ENCODE peak calls at places on chromosomes 16 and 17, in seven cellular contexts. One of them, this sample, is unnamed.

GRCh38 chr16:79751785-79752184 is 151.2 kb upstream of the MAF start:
- DNase-seq in WTC11: no peak
- DNase-seq in cardiac fibroblast: peak
- DNase-seq in colonic mucosa: peak
- DNase-seq in lung: peak
- DNase-seq in bronchial epithelial cell: peak
- DNase-seq in stomach: no peak
- DNase-seq in this sample: no peak

GRCh38 chr17:69555056-69555455 is 140.6 kb downstream of the MAP2K6 start:
- DNase-seq in lung: no peak
- DNase-seq in stomach: no peak
- DNase-seq in colonic mucosa: no peak
- DNase-seq in bronchial epithelial cell: peak
- DNase-seq in WTC11: no peak
- DNase-seq in cardiac fibroblast: no peak
- DNase-seq in this sample: no peak

GRCh38 chr17:39094607-39095308 is 56.7 kb downstream of the PLXDC1 start:
- DNase-seq in WTC11: no peak
- DNase-seq in cardiac fibroblast: no peak
- DNase-seq in bronchial epithelial cell: no peak
- DNase-seq in lung: no peak
- DNase-seq in stomach: no peak
- DNase-seq in colonic mucosa: no peak
- DNase-seq in this sample: no peak

GRCh38 chr16:53045554-53046250 is 7.0 kb downstream of the CHD9NB start:
- DNase-seq in WTC11: no peak
- DNase-seq in bronchial epithelial cell: no peak
- DNase-seq in lung: no peak
- DNase-seq in stomach: peak
- DNase-seq in colonic mucosa: peak
- DNase-seq in cardiac fibroblast: no peak
- DNase-seq in this sample: no peak

GRCh38 chr16:89791278-89791995 is 25.0 kb downstream of the FANCA start:
- DNase-seq in bronchial epithelial cell: no peak
- DNase-seq in WTC11: no peak
- DNase-seq in stomach: no peak
- DNase-seq in colonic mucosa: no peak
- DNase-seq in cardiac fibroblast: no peak
- DNase-seq in lung: no peak
- DNase-seq in this sample: no peak

GRCh38 chr16:65123846-65124513 is 2.1 kb upstream of the CDH11 start:
- DNase-seq in cardiac fibroblast: no peak
- DNase-seq in WTC11: no peak
- DNase-seq in stomach: no peak
- DNase-seq in lung: no peak
- DNase-seq in bronchial epithelial cell: no peak
- DNase-seq in colonic mucosa: peak
- DNase-seq in this sample: peak

GRCh38 chr17:58311429-58311894 is 17.1 kb downstream of the TSPOAP1 start:
- DNase-seq in colonic mucosa: no peak
- DNase-seq in WTC11: no peak
- DNase-seq in stomach: no peak
- DNase-seq in lung: no peak
- DNase-seq in cardiac fibroblast: no peak
- DNase-seq in bronchial epithelial cell: no peak
- DNase-seq in this sample: no peak

GRCh38 chr17:39598635-39599005 is 9.1 kb downstream of the NEUROD2 start:
- DNase-seq in cardiac fibroblast: no peak
- DNase-seq in lung: no peak
- DNase-seq in WTC11: no peak
- DNase-seq in bronchial epithelial cell: no peak
- DNase-seq in stomach: no peak
- DNase-seq in colonic mucosa: no peak
- DNase-seq in this sample: no peak

GRCh38 chr16:88771294-88771772 is 13.7 kb downstream of the PIEZO1 start:
- DNase-seq in stomach: no peak
- DNase-seq in bronchial epithelial cell: no peak
- DNase-seq in cardiac fibroblast: no peak
- DNase-seq in WTC11: no peak
- DNase-seq in colonic mucosa: no peak
- DNase-seq in lung: no peak
- DNase-seq in this sample: no peak

GRCh38 chr17:70308619-70309018 is 139.3 kb downstream of the KCNJ2 start:
- DNase-seq in stomach: no peak
- DNase-seq in lung: no peak
- DNase-seq in WTC11: no peak
- DNase-seq in cardiac fibroblast: no peak
- DNase-seq in bronchial epithelial cell: no peak
- DNase-seq in colonic mucosa: no peak
- DNase-seq in this sample: no peak

GRCh38 chr17:40266882-40267281 is 20.8 kb upstream of the CDC6 start:
- DNase-seq in bronchial epithelial cell: no peak
- DNase-seq in cardiac fibroblast: no peak
- DNase-seq in lung: no peak
- DNase-seq in stomach: no peak
- DNase-seq in WTC11: no peak
- DNase-seq in colonic mucosa: no peak
- DNase-seq in this sample: no peak

GRCh38 chr16:7351572-7351971 is 18.9 kb downstream of the RBFOX1 start:
- DNase-seq in lung: no peak
- DNase-seq in bronchial epithelial cell: no peak
- DNase-seq in colonic mucosa: no peak
- DNase-seq in WTC11: no peak
- DNase-seq in cardiac fibroblast: no peak
- DNase-seq in stomach: no peak
- DNase-seq in this sample: no peak

GRCh38 chr16:10608687-10609409 is 28.4 kb upstream of the EMP2 start:
- DNase-seq in lung: no peak
- DNase-seq in stomach: no peak
- DNase-seq in WTC11: no peak
- DNase-seq in cardiac fibroblast: no peak
- DNase-seq in colonic mucosa: no peak
- DNase-seq in bronchial epithelial cell: no peak
- DNase-seq in this sample: no peak

GRCh38 chr17:64129765-64130558 is at the start of gene ERN1:
- DNase-seq in WTC11: peak
- DNase-seq in lung: peak
- DNase-seq in colonic mucosa: peak
- DNase-seq in bronchial epithelial cell: peak
- DNase-seq in cardiac fibroblast: peak
- DNase-seq in stomach: peak
- DNase-seq in this sample: peak
- TF ChIP-seq CTCF in WTC11: no peak
- TF ChIP-seq CTCF in lung: no peak
- TF ChIP-seq CTCF in colonic mucosa: no peak
- TF ChIP-seq CTCF in bronchial epithelial cell: no peak
- TF ChIP-seq CTCF in cardiac fibroblast: no peak
- TF ChIP-seq CTCF in stomach: no peak
- TF ChIP-seq CTCF in this sample: no peak

GRCh38 chr16:3492356-3492755 is 2.9 kb downstream of the C16orf90 start:
- DNase-seq in bronchial epithelial cell: no peak
- DNase-seq in cardiac fibroblast: no peak
- DNase-seq in lung: no peak
- DNase-seq in stomach: no peak
- DNase-seq in WTC11: no peak
- DNase-seq in colonic mucosa: no peak
- DNase-seq in this sample: no peak

GRCh38 chr16:3487521-3488410 is 7.5 kb downstream of the C16orf90 start:
- DNase-seq in stomach: no peak
- DNase-seq in colonic mucosa: no peak
- DNase-seq in lung: no peak
- DNase-seq in bronchial epithelial cell: no peak
- DNase-seq in cardiac fibroblast: no peak
- DNase-seq in WTC11: no peak
- DNase-seq in this sample: no peak

GRCh38 chr16:3494574-3494973 is 715 bp downstream of the C16orf90 start:
- DNase-seq in colonic mucosa: no peak
- DNase-seq in stomach: no peak
- DNase-seq in cardiac fibroblast: no peak
- DNase-seq in lung: no peak
- DNase-seq in bronchial epithelial cell: no peak
- DNase-seq in WTC11: no peak
- DNase-seq in this sample: no peak

GRCh38 chr16:3488801-3489200 is 6.5 kb downstream of the C16orf90 start:
- DNase-seq in bronchial epithelial cell: no peak
- DNase-seq in colonic mucosa: no peak
- DNase-seq in stomach: no peak
- DNase-seq in WTC11: no peak
- DNase-seq in lung: no peak
- DNase-seq in cardiac fibroblast: no peak
- DNase-seq in this sample: no peak

DNA sequence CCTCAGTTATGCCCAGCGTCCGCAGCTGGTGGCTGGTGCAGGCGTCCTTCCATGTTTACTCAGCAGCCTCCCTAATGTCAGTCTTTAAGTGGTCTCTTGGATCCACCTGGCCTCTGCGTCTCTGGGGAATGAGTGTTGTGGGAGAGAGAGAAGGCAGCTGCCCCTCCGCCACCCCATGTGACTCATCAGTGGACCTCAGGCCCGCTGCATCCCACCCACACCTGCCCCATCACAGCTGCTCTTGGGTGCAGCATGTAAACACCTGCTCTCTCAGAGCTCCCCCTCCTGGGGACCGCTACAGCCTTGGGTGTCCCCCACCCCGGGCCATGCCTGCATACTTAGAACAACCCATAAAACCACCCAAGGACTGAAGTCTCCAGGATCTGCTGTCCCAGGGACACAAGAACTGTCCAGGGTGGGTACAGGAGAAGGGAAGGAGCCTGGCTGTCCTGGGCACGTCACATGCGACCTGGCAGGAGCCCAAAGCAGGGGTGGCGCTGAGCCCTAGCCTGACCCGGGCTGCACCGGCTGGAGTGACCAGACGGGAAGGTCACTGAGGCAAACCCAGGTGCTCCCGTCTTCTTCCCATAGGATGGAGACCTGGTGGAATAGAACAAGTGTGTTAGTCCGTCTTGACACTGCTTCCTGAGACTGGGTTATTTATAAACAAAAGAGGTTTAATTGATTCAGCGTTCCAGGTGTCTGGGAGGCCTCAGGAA is 4.2 kb downstream of the C16orf90 start:
- DNase-seq in bronchial epithelial cell: no peak
- DNase-seq in colonic mucosa: no peak
- DNase-seq in lung: no peak
- DNase-seq in stomach: peak
- DNase-seq in WTC11: peak
- DNase-seq in cardiac fibroblast: no peak
- DNase-seq in this sample: no peak
- TF ChIP-seq CTCF in bronchial epithelial cell: no peak
- TF ChIP-seq CTCF in colonic mucosa: no peak
- TF ChIP-seq CTCF in lung: no peak
- TF ChIP-seq CTCF in stomach: no peak
- TF ChIP-seq CTCF in WTC11: no peak
- TF ChIP-seq CTCF in cardiac fibroblast: no peak
- TF ChIP-seq CTCF in this sample: no peak

GRCh38 chr16:84989791-84990620 is 21.3 kb downstream of the ZDHHC7 start:
- DNase-seq in bronchial epithelial cell: no peak
- DNase-seq in colonic mucosa: no peak
- DNase-seq in stomach: no peak
- DNase-seq in cardiac fibroblast: no peak
- DNase-seq in lung: no peak
- DNase-seq in WTC11: no peak
- DNase-seq in this sample: no peak

GRCh38 chr16:84986102-84986501 is 25.2 kb downstream of the ZDHHC7 start:
- DNase-seq in bronchial epithelial cell: peak
- DNase-seq in lung: no peak
- DNase-seq in WTC11: no peak
- DNase-seq in stomach: peak
- DNase-seq in cardiac fibroblast: no peak
- DNase-seq in colonic mucosa: no peak
- DNase-seq in this sample: no peak

GRCh38 chr16:84990782-84991181 is 20.6 kb downstream of the ZDHHC7 start:
- DNase-seq in cardiac fibroblast: no peak
- DNase-seq in lung: no peak
- DNase-seq in colonic mucosa: no peak
- DNase-seq in bronchial epithelial cell: no peak
- DNase-seq in stomach: no peak
- DNase-seq in WTC11: no peak
- DNase-seq in this sample: no peak

GRCh38 chr16:84986879-84987278 is 24.5 kb downstream of the ZDHHC7 start:
- DNase-seq in WTC11: no peak
- DNase-seq in lung: no peak
- DNase-seq in stomach: no peak
- DNase-seq in colonic mucosa: no peak
- DNase-seq in cardiac fibroblast: no peak
- DNase-seq in bronchial epithelial cell: no peak
- DNase-seq in this sample: no peak

DNA sequence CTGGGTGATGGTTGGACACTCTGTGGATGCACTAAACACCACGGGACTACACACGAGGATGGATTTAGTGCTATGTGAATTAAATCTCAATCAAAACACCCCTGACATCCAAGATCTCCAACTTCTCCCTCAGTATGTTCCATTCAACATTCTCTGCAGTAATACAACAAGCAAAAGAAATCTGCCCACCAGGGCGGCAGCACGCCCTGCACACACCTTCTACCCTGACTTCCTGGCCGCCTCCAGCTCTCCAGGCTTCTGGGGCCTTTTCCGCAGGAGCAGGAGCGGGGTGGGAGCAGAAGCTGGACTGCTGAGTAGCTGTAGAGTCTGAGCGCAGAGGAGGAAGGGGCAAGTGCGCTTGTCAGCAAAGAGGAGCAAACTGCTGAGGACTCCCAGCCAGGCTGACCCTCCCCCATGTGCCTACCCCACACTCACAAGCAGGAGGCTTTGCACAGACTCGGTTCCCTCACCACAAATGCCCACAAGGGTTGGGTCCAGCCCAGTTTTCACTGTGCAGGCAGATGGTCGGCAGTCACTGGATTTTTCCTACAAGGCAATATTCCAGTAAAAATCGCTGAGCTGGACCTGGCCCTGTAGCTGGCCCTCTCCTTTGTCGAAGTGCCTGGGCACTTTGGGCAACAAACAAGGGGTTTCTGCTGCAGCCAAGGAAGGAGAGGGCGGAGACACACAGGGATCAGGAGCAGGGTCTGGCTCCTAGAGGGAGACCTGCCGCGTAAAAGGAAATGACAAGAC is 22.8 kb downstream of the ZDHHC7 start:
- DNase-seq in colonic mucosa: no peak
- DNase-seq in lung: no peak
- DNase-seq in stomach: no peak
- DNase-seq in bronchial epithelial cell: no peak
- DNase-seq in WTC11: no peak
- DNase-seq in cardiac fibroblast: no peak
- DNase-seq in this sample: no peak
- TF ChIP-seq CTCF in colonic mucosa: no peak
- TF ChIP-seq CTCF in lung: no peak
- TF ChIP-seq CTCF in stomach: no peak
- TF ChIP-seq CTCF in bronchial epithelial cell: no peak
- TF ChIP-seq CTCF in WTC11: no peak
- TF ChIP-seq CTCF in cardiac fibroblast: no peak
- TF ChIP-seq CTCF in this sample: no peak

DNA sequence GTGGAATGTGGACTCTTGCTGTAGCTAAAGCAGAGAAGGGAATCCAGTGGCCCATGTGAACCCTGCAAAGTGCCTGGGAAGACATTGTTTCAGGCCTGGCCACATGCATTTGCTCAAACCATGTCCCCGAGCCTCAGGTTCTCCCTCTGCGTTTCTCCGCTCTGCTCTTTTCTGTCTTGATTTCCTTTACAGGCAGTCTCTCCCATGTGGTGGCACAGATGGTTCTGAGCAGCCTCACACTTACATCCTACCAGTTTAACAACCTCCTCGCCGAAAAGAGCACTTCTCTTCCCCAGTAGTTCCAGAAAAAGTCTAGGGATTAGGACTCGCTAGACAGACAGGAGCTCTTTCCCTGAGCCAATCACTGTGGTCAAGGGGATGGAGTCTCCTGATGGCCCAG is 28.3 kb upstream of the MYH10 start:
- DNase-seq in cardiac fibroblast: no peak
- DNase-seq in WTC11: no peak
- DNase-seq in stomach: no peak
- DNase-seq in bronchial epithelial cell: no peak
- DNase-seq in lung: no peak
- DNase-seq in colonic mucosa: no peak
- DNase-seq in this sample: no peak
- TF ChIP-seq CTCF in cardiac fibroblast: no peak
- TF ChIP-seq CTCF in WTC11: no peak
- TF ChIP-seq CTCF in stomach: no peak
- TF ChIP-seq CTCF in bronchial epithelial cell: no peak
- TF ChIP-seq CTCF in lung: no peak
- TF ChIP-seq CTCF in colonic mucosa: no peak
- TF ChIP-seq CTCF in this sample: no peak